ENCODE peak calls at places on chromosome 3, in four cellular contexts. P, Q, W and E are unnamed samples.

GRCh38 chr3:64214002-64214696 is 11.1 kb downstream of the PRICKLE2 start:
- DNase-seq in P (no peak), Q (no peak), W (no peak), E (no peak)

GRCh38 chr3:160677459-160677901 is 520 bp downstream of the ARL14 start:
- DNase-seq in P (no peak), Q (no peak), W (no peak), E (no peak)

GRCh38 chr3:182862159-182862860 is 69.0 kb downstream of the ATP11B start:
- DNase-seq in P (no peak), Q (no peak), W (no peak), E (no peak)

GRCh38 chr3:84738101-84738500 is 220.7 kb upstream of the CADM2 start:
- DNase-seq in P (no peak), Q (no peak), W (no peak), E (no peak)

GRCh38 chr3:120420360-120420759 is 30.4 kb downstream of the FSTL1 start:
- DNase-seq in P (no peak), Q (no peak), W (no peak), E (no peak)

GRCh38 chr3:122793568-122794416 is at the start of gene HSPBAP1:
- DNase-seq in P (peak; percentile 86), Q (peak; percentile 94), W (peak; percentile 96), E (peak; percentile 97)

GRCh38 chr3:44104668-44105321 is 136.9 kb upstream of the TOPAZ1 start:
- DNase-seq in P (no peak), Q (no peak), W (no peak), E (peak; percentile 11)

GRCh38 chr3:2218375-2218774 is 119.7 kb downstream of the CNTN4 start:
- DNase-seq in P (no peak), Q (no peak), W (no peak), E (no peak)

GRCh38 chr3:57805263-57805662 is 49.2 kb downstream of the SLMAP start:
- DNase-seq in P (no peak), Q (no peak), W (no peak), E (no peak)

GRCh38 chr3:135059580-135059979 is 264.5 kb downstream of the EPHB1 start:
- DNase-seq in P (no peak), Q (no peak), W (no peak), E (no peak)

GRCh38 chr3:8733332-8734094 is at the start of gene CAV3:
- DNase-seq in P (no peak), Q (no peak), W (no peak), E (no peak)

GRCh38 chr3:110332591-110332990 is 739.0 kb upstream of the NECTIN3 start:
- DNase-seq in P (no peak), Q (no peak), W (no peak), E (no peak)

GRCh38 chr3:13282986-13283876 is 136.9 kb downstream of the NUP210 start:
- DNase-seq in P (no peak), Q (no peak), W (peak; percentile 82), E (peak; percentile 52)

GRCh38 chr3:43015572-43016512 is 36.7 kb downstream of the GASK1A start:
- DNase-seq in P (no peak), Q (no peak), W (no peak), E (no peak)

GRCh38 chr3:117651271-117651670 is 941.7 kb downstream of the TUSC7 start:
- DNase-seq in P (no peak), Q (no peak), W (no peak), E (no peak)

GRCh38 chr3:171712168-171712938 is 97.9 kb downstream of the PLD1 start:
- DNase-seq in P (no peak), Q (no peak), W (no peak), E (peak; percentile 17)

GRCh38 chr3:134918448-134918847 is 123.4 kb downstream of the EPHB1 start:
- DNase-seq in P (no peak), Q (no peak), W (no peak), E (no peak)

GRCh38 chr3:144055604-144056003 is 84.0 kb downstream of the DIPK2A start:
- DNase-seq in P (no peak), Q (no peak), W (no peak), E (peak; percentile 18)

GRCh38 chr3:64399205-64399800 is 174.0 kb upstream of the PRICKLE2 start:
- DNase-seq in P (peak; percentile 51), Q (no peak), W (peak; percentile 48), E (peak; percentile 76)

GRCh38 chr3:72317491-72317890 is 530.8 kb downstream of the SHQ1 start:
- DNase-seq in P (no peak), Q (no peak), W (no peak), E (no peak)

GRCh38 chr3:19348929-19349564 is 200.7 kb downstream of the KCNH8 start:
- DNase-seq in P (no peak), Q (no peak), W (peak; percentile 28), E (no peak)

GRCh38 chr3:169836058-169836941 is 23.6 kb upstream of the LRRC34 start:
- DNase-seq in P (no peak), Q (no peak), W (no peak), E (peak; percentile 17)

GRCh38 chr3:72595927-72596610 is 252.2 kb downstream of the SHQ1 start:
- DNase-seq in P (no peak), Q (no peak), W (no peak), E (no peak)

GRCh38 chr3:11530153-11530721 is 113.5 kb downstream of the VGLL4 start:
- DNase-seq in P (no peak), Q (no peak), W (no peak), E (no peak)

GRCh38 chr3:104909721-104910120 is 457.0 kb upstream of the ALCAM start:
- DNase-seq in P (no peak), Q (no peak), W (no peak), E (no peak)

GRCh38 chr3:137766069-137766960 is 2.2 kb downstream of the SOX14 start:
- DNase-seq in P (no peak), Q (no peak), W (peak; percentile 54), E (no peak)

GRCh38 chr3:46929324-46929723 is 47.2 kb downstream of the CCDC12 start:
- DNase-seq in P (no peak), Q (no peak), W (no peak), E (no peak)

GRCh38 chr3:8827641-8828040 is 58.2 kb upstream of the OXTR start:
- DNase-seq in P (no peak), Q (no peak), W (no peak), E (no peak)

GRCh38 chr3:170734737-170735070 is 135.3 kb downstream of the RPL22L1 start:
- DNase-seq in P (no peak), Q (no peak), W (no peak), E (no peak)

GRCh38 chr3:182046365-182046764 is 334.6 kb downstream of the SOX2 start:
- DNase-seq in P (no peak), Q (no peak), W (no peak), E (no peak)

GRCh38 chr3:93994056-93994455 is 14.1 kb downstream of the ARL13B start:
- DNase-seq in P (no peak), Q (no peak), W (no peak), E (no peak)

GRCh38 chr3:150247456-150247855 is 160.6 kb upstream of the TSC22D2 start:
- DNase-seq in P (no peak), Q (no peak), W (no peak), E (no peak)
- H2BK12ac ChIP-seq in P (no peak overlapping the region), Q (no peak overlapping the region), W (no peak overlapping the region), E (peak overlapping the region; percentile 23)

DNA sequence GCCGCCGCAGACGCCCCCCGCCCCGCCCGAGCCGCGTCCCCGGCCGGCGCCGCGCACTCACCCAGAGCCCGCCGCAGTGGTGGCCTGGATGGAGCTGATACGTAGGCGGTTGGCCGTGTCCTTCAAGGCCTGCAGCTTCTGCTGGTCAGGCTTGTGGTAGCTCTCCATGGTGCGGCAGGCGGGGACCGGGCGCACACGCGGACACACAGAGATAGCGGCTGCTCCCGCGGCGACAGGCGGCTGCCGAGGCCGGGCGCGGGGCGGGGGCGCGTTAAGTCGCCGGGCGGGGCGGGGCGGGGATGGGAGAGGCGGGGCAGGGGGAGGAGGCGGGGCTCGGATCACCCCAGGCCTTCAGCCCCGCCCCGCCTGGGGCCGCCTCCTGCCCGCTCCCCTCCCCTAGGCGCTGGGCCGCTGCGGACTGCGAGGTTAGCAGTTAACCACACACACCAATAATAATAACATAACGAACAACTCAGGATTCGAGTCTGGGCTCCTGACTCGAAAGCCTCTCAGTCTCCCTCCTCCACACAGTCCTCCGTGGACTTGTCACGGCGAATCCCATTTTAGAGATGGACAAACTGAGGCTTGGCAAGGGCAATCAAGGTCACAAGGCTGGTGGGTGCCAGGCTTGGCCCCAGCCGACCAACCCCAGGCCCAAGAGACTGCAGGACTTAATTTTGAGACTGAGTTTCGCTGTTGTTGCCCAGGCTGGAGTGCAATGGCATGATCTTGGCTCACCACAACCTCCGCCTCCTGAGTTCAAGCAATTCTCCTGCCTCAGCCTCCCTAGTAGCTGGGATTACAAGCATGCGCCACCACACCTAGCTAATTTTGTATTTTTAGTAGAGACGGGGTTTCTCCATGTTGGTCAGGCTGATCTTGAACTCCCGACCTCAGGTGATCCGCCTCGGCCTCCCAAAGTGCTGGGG is at the start of gene TKT:
- DNase-seq in P (peak; percentile 84), Q (peak; percentile 47), W (peak; percentile 83), E (peak; percentile 84)
- H2BK12ac ChIP-seq in P (no peak within 1 kb of the TSS), Q (peak within 1 kb of the TSS; percentile 78), W (no peak within 1 kb of the TSS), E (peak within 1 kb of the TSS; percentile 75)

GRCh38 chr3:124784686-124785382 is 54.6 kb downstream of the UMPS start:
- DNase-seq in P (no peak), Q (no peak), W (no peak), E (no peak)
- H2BK12ac ChIP-seq in P (no peak overlapping the region), Q (no peak overlapping the region), W (no peak overlapping the region), E (peak overlapping the region; percentile 42)

DNA sequence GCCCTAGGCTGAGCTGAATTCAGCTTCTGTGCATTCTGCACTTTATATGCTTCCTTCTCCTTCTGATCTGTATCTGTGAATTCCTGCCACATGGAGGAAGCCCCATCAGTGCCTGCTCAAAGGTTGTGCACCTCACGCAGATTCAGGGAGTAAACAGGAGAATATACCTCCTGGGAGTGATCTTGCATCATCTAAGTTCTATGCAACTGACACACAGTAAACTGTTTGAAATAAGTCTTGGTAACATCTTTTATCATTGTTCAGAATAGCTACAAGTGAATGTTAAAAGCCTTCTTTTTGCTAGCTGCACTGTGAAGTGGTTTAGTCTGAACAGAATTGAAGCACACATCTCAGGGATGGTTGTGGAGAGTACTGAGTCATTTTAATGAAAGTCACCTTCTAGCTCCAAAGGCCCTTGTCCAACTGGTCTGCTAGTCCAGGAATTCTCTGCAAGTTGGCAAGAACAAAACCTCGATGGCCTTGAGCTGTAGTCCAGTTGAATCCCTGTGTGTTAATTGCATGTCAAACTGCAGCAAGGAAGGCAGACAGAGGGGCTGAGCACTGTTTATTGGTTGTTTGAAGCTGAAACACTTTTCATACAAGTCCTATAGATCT is 215.0 kb downstream of the WNT5A start:
- DNase-seq in P (no peak), Q (no peak), W (no peak), E (no peak)
- H2BK12ac ChIP-seq in P (no peak overlapping the region), Q (peak overlapping the region; percentile 40), W (no peak overlapping the region), E (no peak overlapping the region)

DNA sequence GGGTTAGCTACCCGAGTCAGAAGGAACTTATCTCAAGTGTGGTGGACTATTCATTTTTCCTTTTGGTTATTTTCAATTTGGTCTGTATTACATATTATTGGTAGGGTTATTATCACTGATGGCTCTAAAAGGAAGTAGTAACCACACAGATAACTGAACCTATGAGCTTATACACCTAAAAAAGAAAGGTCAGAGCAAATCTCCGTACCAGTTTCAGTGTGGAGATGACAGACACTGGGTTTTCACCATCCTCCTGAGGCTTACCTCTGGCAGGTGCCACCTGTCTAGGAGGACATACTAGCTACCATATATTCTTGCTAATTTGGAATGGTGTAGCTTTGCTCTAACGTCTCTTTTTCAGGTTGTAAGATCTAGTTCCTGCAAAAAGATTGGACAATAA is 10.2 kb downstream of the GAP43 start:
- DNase-seq in P (no peak), Q (no peak), W (no peak), E (no peak)
- H2BK12ac ChIP-seq in P (no peak overlapping the region), Q (no peak overlapping the region), W (no peak overlapping the region), E (no peak overlapping the region)